ENCODE peak calls at places on chromosomes 1 and 21, in seven cellular contexts. M is occipital lobe, A is mucosa of descending colon, X is kidney glomerular epithelial cell, G is HTR-8/SVneo, L is omental fat pad, I is NCI-H1105. B is an unnamed sample.

GRCh38 chr1:25199876-25200620 is 32.3 kb downstream of the SYF2 start:
- DNase-seq in I (no peak), M (no peak), G (no peak), L (no peak), A (no peak), X (no peak), B (no peak)

GRCh38 chr1:14365226-14365994 is 233.1 kb upstream of the KAZN start:
- DNase-seq in A (no peak), X (no peak), I (no peak), G (no peak), M (no peak), L (no peak), B (no peak)

GRCh38 chr1:114750780-114751179 is 7.0 kb downstream of the CSDE1 start:
- DNase-seq in L (no peak), M (no peak), A (no peak), I (no peak), X (no peak), G (no peak), B (no peak)

GRCh38 chr1:93625582-93626327 is 55.9 kb downstream of the BCAR3 start:
- DNase-seq in X (peak), L (no peak), I (no peak), G (peak), A (no peak), M (no peak), B (no peak)

GRCh38 chr1:216144661-216145450 is 278.4 kb downstream of the USH2A start:
- DNase-seq in L (no peak), I (no peak), G (no peak), X (no peak), A (no peak), M (no peak), B (no peak)

GRCh38 chr1:48109390-48110009 is 112.3 kb upstream of the TRABD2B start:
- DNase-seq in M (no peak), A (no peak), L (no peak), I (peak), G (peak), X (peak), B (no peak)

GRCh38 chr1:193479187-193479586 is 292.8 kb upstream of the B3GALT2 start:
- DNase-seq in I (no peak), X (no peak), M (no peak), G (no peak), L (no peak), A (no peak), B (peak)

GRCh38 chr1:208807446-208808117 is 563.4 kb upstream of the PLXNA2 start:
- DNase-seq in A (no peak), I (no peak), L (no peak), X (peak), M (no peak), G (no peak), B (no peak)

GRCh38 chr1:58812926-58813325 is 29.1 kb upstream of the JUN start:
- DNase-seq in A (no peak), X (no peak), M (no peak), G (no peak), L (no peak), I (no peak), B (no peak)

GRCh38 chr1:94884101-94884875 is 42.6 kb downstream of the CNN3 start:
- DNase-seq in G (peak), L (no peak), X (peak), M (no peak), I (no peak), A (no peak), B (no peak)

GRCh38 chr1:114061431-114061830 is 82.2 kb downstream of the OLFML3 start:
- DNase-seq in L (no peak), A (no peak), G (no peak), X (no peak), I (no peak), M (no peak), B (no peak)

GRCh38 chr1:86542626-86543025 is 4.3 kb upstream of the CLCA4 start:
- DNase-seq in A (no peak), X (peak), L (no peak), M (no peak), G (no peak), I (no peak), B (no peak)

GRCh38 chr1:2496087-2496622 is 20.1 kb downstream of the PLCH2 start:
- DNase-seq in X (no peak), M (no peak), A (peak), G (no peak), I (no peak), L (no peak), B (peak)

GRCh38 chr1:111598534-111598933 is 21.1 kb upstream of the RAP1A start:
- DNase-seq in A (no peak), L (no peak), G (no peak), X (no peak), I (no peak), M (no peak), B (no peak)

GRCh38 chr1:223363856-223364684 is at the start of gene SUSD4:
- DNase-seq in I (peak), L (no peak), A (peak), G (peak), X (peak), M (peak), B (peak)

GRCh38 chr1:10795305-10796021 is 983 bp downstream of the CASZ1 start:
- DNase-seq in I (peak), G (no peak), L (no peak), M (no peak), X (peak), A (no peak), B (peak)

GRCh38 chr1:112995890-112996289 is 39.9 kb upstream of the SLC16A1 start:
- DNase-seq in I (no peak), M (no peak), X (no peak), G (no peak), L (no peak), A (no peak), B (no peak)

GRCh38 chr21:27649323-27649722 is 682.4 kb upstream of the ADAMTS5 start:
- DNase-seq in L (no peak), X (no peak), A (no peak), G (peak), I (no peak), M (no peak), B (no peak)

GRCh38 chr1:159429074-159429861 is 2.7 kb upstream of the OR10J4 start:
- DNase-seq in X (peak), L (no peak), A (no peak), M (no peak), I (no peak), G (peak), B (no peak)

B was measured in transverse colon.